ENCODE peak calls at places on chromosomes 12 and 14, in six cellular contexts. C is IMR-90, P is heart left ventricle, E is ovary, R is esophagus squamous epithelium, M is stomach. H is an unnamed sample. For H3K9me3, the result is how much of the 10 kb centered on the place peaks cover.

GRCh38 chr12:71958993-71959588 is 20.4 kb downstream of the TPH2 start:
- DNase-seq in P (no peak), C (peak), E (no peak), R (no peak), M (no peak), H (no peak)

GRCh38 chr12:6053541-6053940 is 70.9 kb downstream of the VWF start:
- DNase-seq in P (no peak), C (peak), E (no peak), M (no peak), R (no peak), H (no peak)

GRCh38 chr14:103817595-103817994 is 29.8 kb downstream of the PPP1R13B start:
- DNase-seq in R (no peak), C (no peak), M (no peak), E (no peak), P (no peak), H (no peak)

GRCh38 chr12:32471601-32472001 is 72.2 kb downstream of the FGD4 start:
- DNase-seq in E (no peak), C (peak), M (no peak), R (no peak), P (no peak), H (no peak)

GRCh38 chr12:95339086-95339788 is 121.6 kb downstream of the VEZT start:
- DNase-seq in R (no peak), M (no peak), E (no peak), P (no peak), C (no peak), H (no peak)

GRCh38 chr12:510071-510825 is 50.5 kb downstream of the B4GALNT3 start:
- DNase-seq in R (no peak), E (no peak), C (no peak), M (peak), P (no peak), H (peak)

GRCh38 chr12:42945927-42946326 is 356.4 kb upstream of the PRICKLE1 start:
- DNase-seq in R (no peak), M (no peak), E (no peak), C (no peak), P (no peak), H (no peak)

GRCh38 chr12:51027342-51027835 is 1.2 kb upstream of the SLC11A2 start:
- DNase-seq in R (no peak), P (no peak), M (no peak), E (no peak), C (no peak), H (peak)

GRCh38 chr14:77603654-77604270 is 12.7 kb downstream of the SPTLC2 start:
- DNase-seq in R (no peak), E (no peak), M (no peak), C (no peak), P (peak), H (peak)

GRCh38 chr14:53640695-53641094 is 315.9 kb downstream of the BMP4 start:
- DNase-seq in R (no peak), P (no peak), C (peak), E (no peak), M (no peak), H (no peak)

GRCh38 chr12:127149226-127149964 is 1117.6 kb upstream of the TMEM132C start:
- DNase-seq in M (no peak), P (no peak), R (no peak), E (no peak), C (peak), H (no peak)

GRCh38 chr12:24499151-24500146 is 449.5 kb downstream of the BCAT1 start:
- DNase-seq in C (peak), E (no peak), M (no peak), R (no peak), P (no peak), H (no peak)

GRCh38 chr12:79883216-79883615 is 51.7 kb downstream of the PPP1R12A start:
- DNase-seq in M (no peak), P (no peak), C (peak), E (no peak), R (no peak), H (no peak)

GRCh38 chr12:82406651-82407050 is 48.3 kb downstream of the METTL25 start:
- DNase-seq in P (no peak), C (no peak), E (no peak), M (no peak), R (no peak), H (no peak)

GRCh38 chr14:93032301-93032929 is 83.3 kb downstream of the ITPK1 start:
- DNase-seq in M (no peak), E (no peak), C (no peak), R (no peak), P (no peak), H (no peak)

DNA sequence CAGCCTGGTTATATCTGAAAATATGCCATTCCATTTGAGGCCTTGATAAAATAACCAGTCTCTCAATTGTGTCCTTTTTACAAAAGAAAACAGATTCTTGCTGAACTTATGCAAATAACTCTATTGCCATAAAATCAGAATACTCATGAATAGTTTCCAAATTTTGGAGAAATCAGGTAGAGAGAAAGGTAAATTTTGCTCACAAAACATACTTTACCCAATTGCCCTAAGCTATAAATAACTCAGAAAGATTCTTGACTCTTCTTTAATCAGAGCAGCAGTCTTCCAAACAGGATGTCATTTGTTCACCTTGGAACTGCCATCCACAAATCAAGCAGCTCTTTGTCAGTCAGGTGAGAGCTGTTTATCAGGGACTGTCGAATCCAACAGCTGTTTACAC is 12.6 kb downstream of the ZNF26 start:
- DNase-seq in R (no peak), M (no peak), C (no peak), E (no peak), P (no peak), H (no peak)
- H3K9me3 ChIP-seq in R (under half), M (half or more), C (half or more), E (half or more), P (half or more), H (half or more)

GRCh38 chr14:101965145-101965531 is 765 bp downstream of the DYNC1H1 start:
- DNase-seq in P (peak), C (peak), E (peak), M (peak), R (no peak), H (peak)
- TF ChIP-seq POLR2A in P (no peak), C (no peak), E (no peak), M (no peak), R (no peak), H (no peak)

DNA sequence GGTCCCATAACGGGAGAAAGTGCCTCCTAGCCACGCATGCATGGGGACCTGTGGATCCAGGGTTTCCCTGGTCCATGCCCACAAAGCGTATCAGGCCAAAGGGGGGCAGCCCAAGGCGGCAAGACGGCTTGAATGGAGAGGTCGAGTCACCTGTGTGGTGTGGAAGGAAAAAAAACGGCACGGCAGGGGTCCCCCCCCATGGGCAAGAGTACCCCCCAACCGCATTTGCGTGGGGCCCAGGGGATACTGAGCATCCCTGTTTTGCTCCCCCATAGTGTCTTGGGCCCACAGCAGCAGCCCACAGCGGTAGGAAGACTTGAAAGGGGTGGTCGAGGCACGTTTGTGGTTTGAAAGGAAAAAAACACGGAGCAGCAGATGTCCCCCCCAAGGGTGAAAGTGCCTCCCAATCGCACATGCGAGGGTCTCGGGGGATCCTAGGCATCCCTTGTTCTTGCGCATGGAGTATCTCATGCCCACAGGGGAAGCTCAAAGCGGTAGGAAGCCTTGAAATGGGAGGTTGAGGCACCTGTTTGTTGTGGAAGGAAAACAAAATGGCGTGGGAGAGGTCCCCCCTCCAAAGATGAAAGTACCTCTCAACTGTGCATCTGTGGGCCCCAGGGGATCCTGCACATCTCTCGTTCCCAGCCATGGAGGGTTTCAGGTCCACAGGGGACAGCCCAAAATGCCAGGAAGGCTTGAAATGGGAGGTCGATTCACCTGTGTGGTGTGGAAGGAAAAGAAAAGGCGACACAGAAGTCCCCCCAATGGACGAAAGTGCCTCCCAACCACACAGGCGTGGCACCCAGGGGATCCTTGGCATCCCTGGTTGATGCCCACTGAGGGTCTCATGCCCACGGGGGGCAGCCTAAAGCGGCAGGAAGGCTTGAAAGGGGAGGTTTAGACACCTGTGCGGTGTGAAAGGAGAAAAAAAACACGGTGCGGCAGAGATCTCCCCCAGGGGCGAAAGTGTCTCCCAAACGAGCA is 577.5 kb downstream of the ALG10 start:
- DNase-seq in R (no peak), C (no peak), M (no peak), E (peak), P (peak), H (no peak)
- H3K9me3 ChIP-seq in R (under half), C (half or more), M (half or more), E (under half), P (under half), H (under half)

GRCh38 chr14:100213956-100214767 is 24.8 kb upstream of the YY1 start:
- DNase-seq in M (peak), P (peak), C (peak), E (peak), R (peak), H (peak)
- TF ChIP-seq POLR2A in M (no peak), P (peak), C (peak), E (peak), R (no peak), H (peak)

GRCh38 chr12:120051535-120051934 is 62.5 kb downstream of the BICDL1 start:
- DNase-seq in M (no peak), C (no peak), R (no peak), P (no peak), E (no peak), H (no peak)
- H3K9me3 ChIP-seq in M (under half), C (under half), R (under half), P (under half), E (under half), H (under half)

GRCh38 chr14:49581961-49582210 is 4.3 kb downstream of the RPS29 start:
- DNase-seq in P (no peak), M (no peak), R (no peak), E (no peak), C (no peak), H (no peak)

GRCh38 chr14:49582211-49582977 is 3.8 kb downstream of the RPS29 start:
- DNase-seq in M (no peak), E (no peak), C (no peak), R (no peak), P (no peak), H (no peak)

GRCh38 chr14:49584058-49584457 is 2.1 kb downstream of the RPS29 start:
- DNase-seq in M (no peak), C (no peak), P (no peak), R (no peak), E (no peak), H (no peak)

GRCh38 chr14:49581209-49581960 is 4.8 kb downstream of the RPS29 start:
- DNase-seq in P (no peak), C (no peak), R (no peak), M (no peak), E (no peak), H (no peak)

DNA sequence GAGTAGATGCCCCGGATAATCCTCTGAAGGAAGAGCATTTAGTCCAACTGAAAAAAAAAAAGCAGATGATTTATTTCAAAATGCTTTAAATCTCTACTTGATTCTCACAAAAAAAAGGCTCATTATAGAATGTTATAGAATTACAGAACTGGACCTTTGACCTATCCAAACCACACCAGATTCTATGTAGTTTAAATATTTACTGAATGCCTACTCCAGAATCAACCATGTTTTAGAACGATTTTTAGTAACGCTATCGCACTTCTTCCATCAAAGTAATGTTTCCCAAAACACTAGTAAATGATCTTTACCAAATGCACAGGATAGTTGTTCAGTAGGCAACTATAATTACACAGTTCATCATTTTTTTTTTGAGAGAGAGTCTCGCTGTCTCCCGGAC is 2.6 kb downstream of the RPS29 start:
- DNase-seq in C (peak), E (no peak), M (no peak), P (no peak), R (no peak), H (no peak)
- TF ChIP-seq POLR2A in C (no peak), E (no peak), M (no peak), P (no peak), R (no peak), H (no peak)

H was measured in Peyer's patch.